ENCODE peak calls at places on chromosomes 2 and 18, in four cellular contexts. N, U, B and L are unnamed samples.

GRCh38 chr2:216555274-216555673 is 56.6 kb downstream of the RPL37A start:
- DNase-seq in B (peak; percentile 69), U (no peak), N (peak; percentile 33), L (peak; percentile 87)

GRCh38 chr2:135803276-135803675 is 33.7 kb downstream of the LCT start:
- DNase-seq in B (peak; percentile 23), N (no peak), U (no peak), L (no peak)

GRCh38 chr2:235378944-235379343 is 114.9 kb upstream of the AGAP1 start:
- DNase-seq in N (no peak), B (no peak), U (no peak), L (no peak)

GRCh38 chr2:181426687-181427086 is 30.5 kb upstream of the ITGA4 start:
- DNase-seq in B (no peak), U (no peak), N (no peak), L (no peak)

GRCh38 chr2:230960026-230960425 is 35.0 kb upstream of the GPR55 start:
- DNase-seq in U (no peak), N (no peak), B (peak; percentile 40), L (no peak)

GRCh38 chr2:222333397-222333796 is 34.6 kb upstream of the PAX3 start:
- DNase-seq in N (no peak), B (no peak), U (no peak), L (no peak)

GRCh38 chr18:24271381-24272331 is 126.0 kb downstream of the OSBPL1A start:
- DNase-seq in U (peak; percentile 23), B (peak; percentile 85), N (peak; percentile 83), L (peak; percentile 90)

GRCh38 chr2:197538412-197538811 is 22.5 kb downstream of the MOB4 start:
- DNase-seq in N (no peak), B (peak; percentile 63), U (no peak), L (no peak)

GRCh38 chr2:196516541-196516940 is 123.0 kb upstream of the CCDC150 start:
- DNase-seq in B (no peak), U (no peak), N (no peak), L (no peak)

GRCh38 chr18:58525517-58525916 is 103.4 kb downstream of the ALPK2 start:
- DNase-seq in B (no peak), N (peak; percentile 63), U (peak; percentile 86), L (no peak)

GRCh38 chr2:160253440-160254296 is 53.6 kb upstream of the ITGB6 start:
- DNase-seq in B (no peak), N (peak; percentile 74), U (no peak), L (no peak)

GRCh38 chr2:139366659-139367058 is 586.5 kb upstream of the NXPH2 start:
- DNase-seq in U (no peak), B (no peak), N (no peak), L (no peak)

GRCh38 chr2:230225486-230225885 is at the start of gene SP140:
- DNase-seq in N (no peak), U (peak; percentile 92), B (no peak), L (no peak)

GRCh38 chr2:164504253-164504652 is 117.0 kb downstream of the GRB14 start:
- DNase-seq in U (no peak), B (peak; percentile 10), N (no peak), L (no peak)

GRCh38 chr2:96945011-96945410 is 41.4 kb downstream of the FAM178B start:
- DNase-seq in U (no peak), B (no peak), N (no peak), L (no peak)

GRCh38 chr2:63840081-63840784 is 1.5 kb upstream of the UGP2 start:
- DNase-seq in B (no peak), N (peak; percentile 25), U (peak; percentile 40), L (no peak)

GRCh38 chr2:64168756-64169155 is 24.5 kb upstream of the PELI1 start:
- DNase-seq in B (no peak), N (no peak), U (no peak), L (no peak)

GRCh38 chr2:133777607-133778006 is 209.3 kb upstream of the NCKAP5 start:
- DNase-seq in U (no peak), B (no peak), N (no peak), L (no peak)

GRCh38 chr18:70288851-70289328 is at the start of gene SOCS6:
- DNase-seq in N (peak; percentile 58), B (peak; percentile 82), U (peak; percentile 84), L (peak; percentile 90)

GRCh38 chr2:101446869-101447268 is 28.0 kb downstream of the RFX8 start:
- DNase-seq in U (no peak), B (peak; percentile 47), N (peak; percentile 94), L (no peak)

GRCh38 chr2:174985624-174986023 is 19.6 kb downstream of the CHN1 start:
- DNase-seq in U (no peak), B (peak; percentile 57), N (peak; percentile 63), L (no peak)

DNA sequence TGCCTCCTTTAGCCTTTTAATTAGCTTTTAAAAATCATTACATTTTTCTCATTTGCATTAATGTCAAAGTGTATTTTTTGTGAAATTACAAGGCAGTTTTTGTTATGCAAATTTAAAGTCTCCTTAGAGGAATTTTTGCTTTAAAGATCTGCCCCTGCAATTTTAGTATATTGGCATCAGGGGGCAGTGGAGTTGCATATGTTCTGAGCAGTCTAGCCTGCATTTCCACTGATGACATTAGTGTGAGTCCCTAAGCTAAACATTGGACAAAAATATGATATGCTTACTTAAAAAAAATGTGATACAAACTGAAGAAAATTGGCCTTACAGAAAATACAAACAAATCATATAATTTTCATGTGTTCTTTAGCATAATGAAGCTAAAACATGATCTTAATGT is 426.5 kb downstream of the SLC4A3 start:
- DNase-seq in N (no peak), U (peak; percentile 9), B (no peak), L (no peak)
- TF ChIP-seq CTCF in N (peak; percentile 29), U (peak; percentile 19), B (peak; percentile 14), L (peak; percentile 36)

GRCh38 chr2:134790487-134790886 is 47.9 kb upstream of the ACMSD start:
- DNase-seq in U (no peak), N (no peak), B (no peak), L (peak; percentile 25)
- TF ChIP-seq CTCF in U (peak; percentile 15), N (no peak), B (no peak), L (no peak)

GRCh38 chr2:109014476-109014875 is 25.5 kb upstream of the EDAR start:
- DNase-seq in N (no peak), B (no peak), U (no peak), L (no peak)
- TF ChIP-seq CTCF in N (no peak), B (no peak), U (no peak), L (no peak)

DNA sequence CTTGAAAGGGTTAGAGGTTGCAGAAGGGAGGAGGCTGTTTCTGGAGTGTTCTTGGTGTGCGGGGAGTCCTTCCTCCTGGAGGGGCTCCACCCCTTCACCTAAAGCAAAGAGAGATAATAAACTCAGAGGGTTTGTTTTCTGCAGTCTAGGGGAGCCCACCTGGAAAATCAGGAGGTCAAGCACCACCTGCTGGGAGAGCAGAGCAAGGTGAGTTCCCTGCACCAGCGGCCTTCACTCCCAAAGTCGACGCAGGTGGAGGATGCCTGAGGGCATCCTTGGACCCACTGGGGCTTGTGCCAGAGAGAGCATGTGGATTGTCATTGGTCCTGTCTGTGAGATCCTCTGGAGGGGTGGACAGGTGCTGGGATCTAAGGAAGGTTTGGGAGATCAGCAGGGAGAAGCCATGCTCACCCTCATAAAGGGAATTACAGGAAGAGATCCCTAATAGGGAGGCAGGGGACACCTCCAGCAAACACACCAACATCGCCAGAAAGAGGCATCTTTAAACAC is 116.7 kb downstream of the KCNF1 start:
- DNase-seq in B (no peak), U (no peak), N (no peak), L (peak; percentile 62)
- TF ChIP-seq CTCF in B (no peak), U (no peak), N (no peak), L (no peak)

GRCh38 chr2:232436381-232437129 is 19.4 kb upstream of the ALPI start:
- DNase-seq in U (no peak), B (no peak), N (no peak), L (no peak)
- TF ChIP-seq CTCF in U (no peak), B (no peak), N (no peak), L (no peak)

DNA sequence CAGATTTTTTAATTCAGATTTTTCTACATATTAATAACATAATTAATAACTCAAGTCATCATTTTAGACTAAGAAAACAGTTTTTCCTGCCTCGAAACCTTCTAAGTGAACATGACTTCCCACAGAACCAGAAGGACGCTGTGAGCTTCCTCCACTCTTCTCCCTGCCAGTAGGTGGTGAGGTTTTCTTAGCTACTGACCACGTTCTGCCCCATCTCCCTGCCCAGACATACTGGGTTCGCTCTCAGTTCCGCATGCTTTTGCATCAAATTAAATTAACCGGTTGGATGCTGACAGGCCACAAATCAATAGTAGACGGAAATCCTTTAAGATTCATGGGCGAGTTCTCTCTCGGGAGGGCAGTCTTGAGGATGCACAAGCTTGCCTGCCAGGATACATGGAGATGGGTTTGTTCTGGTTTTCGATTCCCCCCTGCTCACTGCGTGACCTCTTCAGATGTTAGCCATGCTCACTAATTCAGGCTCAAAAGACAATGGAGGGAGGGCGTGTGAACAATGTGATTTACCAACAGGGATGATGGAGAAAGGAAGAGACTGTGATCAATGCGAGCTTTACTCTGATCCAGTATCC is 375.9 kb downstream of the EIPR1 start:
- DNase-seq in U (peak; percentile 35), N (no peak), B (peak; percentile 2), L (no peak)
- TF ChIP-seq CTCF in U (peak; percentile 28), N (no peak), B (peak; percentile 5), L (peak; percentile 38)

DNA sequence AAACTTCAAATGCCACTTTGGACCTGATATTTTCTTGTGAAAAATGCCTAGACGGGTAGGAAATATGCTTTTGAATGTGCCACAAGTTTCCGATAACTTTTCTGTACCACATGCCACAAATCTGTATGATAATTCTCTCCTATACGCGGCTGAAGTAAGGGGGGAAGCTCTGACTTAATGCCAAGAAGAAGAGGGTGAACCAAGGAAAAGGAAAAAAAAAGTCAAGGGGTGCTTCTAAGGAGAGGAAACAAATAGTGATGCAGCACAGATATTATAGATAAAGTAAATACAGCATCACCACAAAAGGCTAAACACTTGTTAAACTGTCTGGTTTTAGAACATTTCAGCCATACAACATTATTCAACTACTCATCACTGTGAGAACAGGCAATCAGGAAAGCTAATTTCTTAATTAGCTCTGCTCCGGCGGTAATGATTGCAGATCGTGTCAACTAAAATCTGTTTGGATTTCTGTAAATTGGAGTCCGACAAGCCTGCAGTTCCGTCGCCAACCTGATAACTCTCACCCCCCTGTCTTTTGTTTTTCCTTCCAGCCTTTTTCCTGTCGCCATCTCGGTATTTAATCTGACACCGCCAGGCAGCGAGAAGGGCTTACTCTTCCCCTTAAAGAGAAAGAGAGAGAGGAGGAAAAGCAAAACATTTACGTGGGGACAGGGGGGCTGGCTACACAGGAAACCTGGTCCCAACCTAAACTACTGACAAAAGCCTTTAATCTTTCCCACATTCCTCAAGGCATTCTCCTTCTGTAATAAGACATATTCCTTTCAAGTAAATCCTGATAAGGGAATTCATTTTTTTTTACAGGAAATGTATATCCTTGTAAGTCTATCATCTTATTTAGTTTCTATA is 67.5 kb downstream of the ZEB2 start:
- DNase-seq in B (peak; percentile 59), N (peak; percentile 63), U (no peak), L (no peak)
- TF ChIP-seq CTCF in B (peak; percentile 5), N (peak; percentile 11), U (no peak), L (peak; percentile 37)

DNA sequence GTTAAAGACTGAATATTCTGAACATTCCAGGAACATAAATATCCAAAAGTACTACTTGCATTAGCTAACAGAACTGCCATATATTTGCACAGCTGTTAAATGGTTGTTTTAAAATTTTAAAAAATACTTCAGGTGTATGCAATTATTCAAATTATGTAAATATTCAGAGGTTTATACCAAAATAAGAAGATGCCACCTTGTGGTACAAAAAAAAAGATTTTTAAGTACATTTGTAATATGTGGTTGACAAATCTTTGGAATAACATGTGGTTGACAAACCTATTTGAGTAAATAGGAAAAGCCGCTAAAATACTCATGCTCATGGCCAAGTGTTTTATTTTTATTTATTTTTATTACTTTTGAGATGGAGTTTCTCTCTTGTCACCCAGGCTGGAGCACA is 439.8 kb upstream of the FANCL start:
- DNase-seq in N (no peak), U (no peak), B (no peak), L (no peak)
- TF ChIP-seq CTCF in N (no peak), U (no peak), B (no peak), L (peak; percentile 45)